ENCODE peak calls at places on chromosome 5, in five cellular contexts. One of them, this sample, is unnamed.

GRCh38 chr5:131323378-131323777 is 59.5 kb downstream of the CDC42SE2 start:
- DNase-seq in amniotic stem cell: no peak
- DNase-seq in RWPE1: peak; percentile 44
- DNase-seq in NCI-H2081: no peak
- DNase-seq in HTR-8/SVneo: no peak
- DNase-seq in this sample: no peak

GRCh38 chr5:153629027-153629426 is 138.6 kb downstream of the GRIA1 start:
- DNase-seq in amniotic stem cell: peak; percentile 73
- DNase-seq in RWPE1: peak; percentile 91
- DNase-seq in NCI-H2081: no peak
- DNase-seq in HTR-8/SVneo: peak; percentile 62
- DNase-seq in this sample: peak; percentile 2

GRCh38 chr5:181054138-181054537 is 14.1 kb downstream of the BTNL9 start:
- DNase-seq in amniotic stem cell: no peak
- DNase-seq in RWPE1: no peak
- DNase-seq in NCI-H2081: no peak
- DNase-seq in HTR-8/SVneo: no peak
- DNase-seq in this sample: no peak

GRCh38 chr5:147578228-147579024 is 68.6 kb upstream of the DPYSL3 start:
- DNase-seq in amniotic stem cell: peak; percentile 85
- DNase-seq in RWPE1: peak; percentile 59
- DNase-seq in NCI-H2081: peak; percentile 50
- DNase-seq in HTR-8/SVneo: peak; percentile 45
- DNase-seq in this sample: peak; percentile 29

GRCh38 chr5:149561848-149562247 is 10.6 kb upstream of the CSNK1A1 start:
- DNase-seq in amniotic stem cell: peak; percentile 93
- DNase-seq in RWPE1: peak; percentile 92
- DNase-seq in NCI-H2081: no peak
- DNase-seq in HTR-8/SVneo: peak; percentile 84
- DNase-seq in this sample: no peak

GRCh38 chr5:56479701-56480304 is 246.7 kb upstream of the ANKRD55 start:
- DNase-seq in amniotic stem cell: no peak
- DNase-seq in RWPE1: no peak
- DNase-seq in NCI-H2081: no peak
- DNase-seq in HTR-8/SVneo: no peak
- DNase-seq in this sample: peak; percentile 12

GRCh38 chr5:143401253-143401845 is 2.1 kb downstream of the NR3C1 start:
- DNase-seq in amniotic stem cell: no peak
- DNase-seq in RWPE1: no peak
- DNase-seq in NCI-H2081: no peak
- DNase-seq in HTR-8/SVneo: no peak
- DNase-seq in this sample: no peak

GRCh38 chr5:68505917-68506860 is 290.6 kb downstream of the PIK3R1 start:
- DNase-seq in amniotic stem cell: no peak
- DNase-seq in RWPE1: peak; percentile 67
- DNase-seq in NCI-H2081: no peak
- DNase-seq in HTR-8/SVneo: no peak
- DNase-seq in this sample: no peak

GRCh38 chr5:13976867-13977479 is 32.5 kb upstream of the DNAH5 start:
- DNase-seq in amniotic stem cell: peak; percentile 2
- DNase-seq in RWPE1: peak; percentile 70
- DNase-seq in NCI-H2081: peak; percentile 70
- DNase-seq in HTR-8/SVneo: peak; percentile 92
- DNase-seq in this sample: peak; percentile 26

GRCh38 chr5:73900566-73900965 is 274.6 kb downstream of the ARHGEF28 start:
- DNase-seq in amniotic stem cell: no peak
- DNase-seq in RWPE1: no peak
- DNase-seq in NCI-H2081: no peak
- DNase-seq in HTR-8/SVneo: no peak
- DNase-seq in this sample: no peak

GRCh38 chr5:126619781-126620180 is 19.0 kb downstream of the PHAX start:
- DNase-seq in amniotic stem cell: no peak
- DNase-seq in RWPE1: peak; percentile 38
- DNase-seq in NCI-H2081: no peak
- DNase-seq in HTR-8/SVneo: no peak
- DNase-seq in this sample: no peak

GRCh38 chr5:136133416-136134383 is 1.1 kb downstream of the SMAD5 start:
- DNase-seq in amniotic stem cell: peak; percentile 19
- DNase-seq in RWPE1: peak; percentile 60
- DNase-seq in NCI-H2081: no peak
- DNase-seq in HTR-8/SVneo: peak; percentile 22
- DNase-seq in this sample: peak; percentile 51

This sample was measured in KBM-7.